ENCODE peak calls at places on chromosomes 7 and 10, in five cellular contexts. Y is skeletal muscle cell, F is neural crest cell, P is nephron progenitor cell, X is iPS-NIHi11. G is an unnamed sample.

GRCh38 chr10:111083222-111084095 is 6.6 kb downstream of the ADRA2A start:
- DNase-seq in Y (no peak), F (no peak), P (no peak), X (no peak), G (no peak)

GRCh38 chr10:99682032-99682431 is 22.7 kb downstream of the ENTPD7 start:
- DNase-seq in Y (no peak), F (no peak), P (no peak), X (no peak), G (no peak)

GRCh38 chr10:133327651-133328357 is 8.9 kb downstream of the CALY start:
- DNase-seq in Y (no peak), F (no peak), P (no peak), X (no peak), G (no peak)

GRCh38 chr10:46545861-46546590 is 10.4 kb downstream of the GPRIN2 start:
- DNase-seq in Y (no peak), F (no peak), P (peak; percentile 1), X (no peak), G (peak; percentile 7)

GRCh38 chr10:94133239-94133638 is 139.5 kb downstream of the PLCE1 start:
- DNase-seq in Y (no peak), F (no peak), P (no peak), X (peak; percentile 41), G (no peak)

GRCh38 chr7:47941136-47941844 is 7.0 kb downstream of the PKD1L1 start:
- DNase-seq in Y (peak; percentile 47), F (no peak), P (no peak), X (no peak), G (no peak)

GRCh38 chr7:157211710-157212109 is 73.0 kb downstream of the UBE3C start:
- DNase-seq in Y (peak; percentile 61), F (no peak), P (no peak), X (no peak), G (no peak)

GRCh38 chr7:48077438-48077837 is 11.6 kb upstream of the UPP1 start:
- DNase-seq in Y (no peak), F (no peak), P (no peak), X (no peak), G (no peak)

GRCh38 chr10:112524637-112525036 is 77.6 kb downstream of the VTI1A start:
- DNase-seq in Y (no peak), F (no peak), P (no peak), X (no peak), G (no peak)

GRCh38 chr7:43077285-43077684 is 35.2 kb upstream of the HECW1 start:
- DNase-seq in Y (no peak), F (no peak), P (no peak), X (no peak), G (peak; percentile 13)

GRCh38 chr7:31007634-31008033 is 43.9 kb downstream of the GHRHR start:
- DNase-seq in Y (no peak), F (no peak), P (no peak), X (no peak), G (no peak)

GRCh38 chr10:102231357-102232318 is 5.5 kb downstream of the ELOVL3 start:
- DNase-seq in Y (no peak), F (peak; percentile 43), P (peak; percentile 60), X (peak; percentile 87), G (peak; percentile 89)

GRCh38 chr7:39702133-39702532 is 78.8 kb downstream of the RALA start:
- DNase-seq in Y (no peak), F (no peak), P (no peak), X (no peak), G (no peak)

GRCh38 chr7:503046-503574 is 16.5 kb downstream of the PDGFA start:
- DNase-seq in Y (no peak), F (no peak), P (no peak), X (no peak), G (no peak)

GRCh38 chr10:15624405-15625191 is 95.1 kb downstream of the ITGA8 start:
- DNase-seq in Y (no peak), F (no peak), P (no peak), X (no peak), G (no peak)

GRCh38 chr10:74194999-74195398 is 44.0 kb downstream of the ADK start:
- DNase-seq in Y (no peak), F (no peak), P (no peak), X (no peak), G (no peak)

GRCh38 chr10:13062813-13063212 is 37.1 kb upstream of the OPTN start:
- DNase-seq in Y (no peak), F (no peak), P (no peak), X (no peak), G (no peak)

GRCh38 chr7:158910254-158911053 is 54.1 kb downstream of the DYNC2I1 start:
- DNase-seq in Y (no peak), F (no peak), P (no peak), X (peak; percentile 23), G (peak; percentile 24)

GRCh38 chr10:100735345-100736143 is 9.8 kb upstream of the PAX2 start:
- DNase-seq in Y (no peak), F (no peak), P (peak; percentile 73), X (no peak), G (peak; percentile 50)

GRCh38 chr10:93826355-93826754 is 67.4 kb upstream of the SLC35G1 start:
- DNase-seq in Y (no peak), F (no peak), P (no peak), X (peak; percentile 46), G (peak; percentile 18)

GRCh38 chr10:4984971-4985594 is 18.6 kb downstream of the AKR1C2 start:
- DNase-seq in Y (no peak), F (no peak), P (no peak), X (peak; percentile 7), G (no peak)

GRCh38 chr10:43734716-43735115 is 86.0 kb upstream of the ZNF32 start:
- DNase-seq in Y (no peak), F (no peak), P (no peak), X (no peak), G (no peak)

GRCh38 chr10:62610649-62611229 is 193.8 kb upstream of the ADO start:
- DNase-seq in Y (no peak), F (peak; percentile 62), P (peak; percentile 73), X (peak; percentile 82), G (peak; percentile 79)

GRCh38 chr10:5343979-5344378 is 20.8 kb upstream of the UCN3 start:
- DNase-seq in Y (no peak), F (no peak), P (no peak), X (no peak), G (no peak)

GRCh38 chr10:88234332-88234731 is 348.8 kb downstream of the RNLS start:
- DNase-seq in Y (no peak), F (no peak), P (no peak), X (no peak), G (no peak)

GRCh38 chr7:45130910-45131309 is 19.4 kb upstream of the TBRG4 start:
- DNase-seq in Y (no peak), F (no peak), P (no peak), X (no peak), G (no peak)

GRCh38 chr7:50653997-50654425 is 88.8 kb upstream of the DDC start:
- DNase-seq in Y (peak; percentile 81), F (no peak), P (no peak), X (no peak), G (no peak)

GRCh38 chr7:50068850-50069551 is 24.0 kb downstream of the ZPBP start:
- DNase-seq in Y (no peak), F (no peak), P (no peak), X (peak; percentile 71), G (no peak)

GRCh38 chr7:50327443-50327842 is 22.9 kb downstream of the IKZF1 start:
- DNase-seq in Y (no peak), F (no peak), P (no peak), X (no peak), G (no peak)

GRCh38 chr10:122326806-122327205 is 47.7 kb upstream of the PLEKHA1 start:
- DNase-seq in Y (no peak), F (no peak), P (no peak), X (no peak), G (no peak)

GRCh38 chr7:114047889-114048288 is 129.1 kb upstream of the PPP1R3A start:
- DNase-seq in Y (peak; percentile 71), F (no peak), P (no peak), X (no peak), G (no peak)

GRCh38 chr7:75638607-75639070 is 100.1 kb downstream of the HIP1 start:
- DNase-seq in Y (no peak), F (peak; percentile 51), P (peak; percentile 76), X (peak; percentile 75), G (peak; percentile 70)